ENCODE peak calls at places on chromosomes 5 and 9, in five cellular contexts. L is psoas muscle, G is transverse colon, T is brain microvascular endothelial cell, W is gastrocnemius medialis. R is an unnamed sample.

GRCh38 chr5:129460951-129461815 is 1.1 kb downstream of the ADAMTS19 start:
- DNase-seq in T (no peak), G (peak), W (peak), L (peak), R (peak)

GRCh38 chr5:14871084-14871572 is 450 bp downstream of the ANKH start:
- DNase-seq in T (no peak), G (peak), W (no peak), L (peak), R (peak)

GRCh38 chr9:82532504-82532903 is 530.4 kb downstream of the RASEF start:
- DNase-seq in G (no peak), L (no peak), W (no peak), T (no peak), R (no peak)

GRCh38 chr5:61301820-61302563 is 30.1 kb upstream of the ZSWIM6 start:
- DNase-seq in W (peak), G (peak), L (peak), T (peak), R (no peak)

GRCh38 chr5:136200130-136200529 is 7.2 kb upstream of the SMIM32 start:
- DNase-seq in G (no peak), T (no peak), W (no peak), L (no peak), R (no peak)

GRCh38 chr9:14271078-14271673 is 42.8 kb downstream of the NFIB start:
- DNase-seq in T (peak), W (peak), L (peak), G (peak), R (no peak)

GRCh38 chr9:3200331-3200774 is 325.4 kb downstream of the RFX3 start:
- DNase-seq in W (no peak), L (no peak), G (no peak), T (peak), R (no peak)

GRCh38 chr9:21936161-21936560 is 58.0 kb downstream of the CDKN2A start:
- DNase-seq in L (no peak), W (no peak), G (no peak), T (no peak), R (no peak)

GRCh38 chr5:112583166-112583565 is 154.5 kb upstream of the APC start:
- DNase-seq in T (no peak), L (no peak), G (no peak), W (no peak), R (no peak)

GRCh38 chr5:21823076-21823574 is 1030.0 kb downstream of the CDH12 start:
- DNase-seq in T (no peak), L (no peak), G (no peak), W (no peak), R (no peak)

GRCh38 chr5:81167544-81167943 is 65.6 kb upstream of the CKMT2 start:
- DNase-seq in L (no peak), G (no peak), W (no peak), T (no peak), R (no peak)

GRCh38 chr5:108858959-108859358 is 111.3 kb downstream of the FER start:
- DNase-seq in W (no peak), L (no peak), G (no peak), T (peak), R (peak)

GRCh38 chr5:178555771-178556211 is 34.4 kb downstream of the COL23A1 start:
- DNase-seq in L (no peak), W (no peak), G (no peak), T (no peak), R (no peak)

GRCh38 chr9:38008168-38009034 is 60.6 kb downstream of the SHB start:
- DNase-seq in L (no peak), T (peak), W (no peak), G (peak), R (peak)

GRCh38 chr5:88880196-88880595 is 2.8 kb downstream of the MEF2C start:
- DNase-seq in T (no peak), L (no peak), W (no peak), G (no peak), R (no peak)

GRCh38 chr5:75547826-75548225 is 36.1 kb downstream of the POLK start:
- DNase-seq in L (no peak), T (no peak), W (no peak), G (no peak), R (no peak)

GRCh38 chr5:151683936-151684586 is 2.7 kb downstream of the SPARC start:
- DNase-seq in G (no peak), L (no peak), T (no peak), W (no peak), R (no peak)

GRCh38 chr5:151682751-151683331 is 3.9 kb downstream of the SPARC start:
- DNase-seq in L (peak), W (no peak), G (no peak), T (no peak), R (no peak)

GRCh38 chr5:151683444-151683843 is 3.3 kb downstream of the SPARC start:
- DNase-seq in G (no peak), T (no peak), W (no peak), L (no peak), R (no peak)

GRCh38 chr5:151685749-151686672 is 704 bp downstream of the SPARC start:
- DNase-seq in W (peak), T (no peak), G (no peak), L (peak), R (no peak)

DNA sequence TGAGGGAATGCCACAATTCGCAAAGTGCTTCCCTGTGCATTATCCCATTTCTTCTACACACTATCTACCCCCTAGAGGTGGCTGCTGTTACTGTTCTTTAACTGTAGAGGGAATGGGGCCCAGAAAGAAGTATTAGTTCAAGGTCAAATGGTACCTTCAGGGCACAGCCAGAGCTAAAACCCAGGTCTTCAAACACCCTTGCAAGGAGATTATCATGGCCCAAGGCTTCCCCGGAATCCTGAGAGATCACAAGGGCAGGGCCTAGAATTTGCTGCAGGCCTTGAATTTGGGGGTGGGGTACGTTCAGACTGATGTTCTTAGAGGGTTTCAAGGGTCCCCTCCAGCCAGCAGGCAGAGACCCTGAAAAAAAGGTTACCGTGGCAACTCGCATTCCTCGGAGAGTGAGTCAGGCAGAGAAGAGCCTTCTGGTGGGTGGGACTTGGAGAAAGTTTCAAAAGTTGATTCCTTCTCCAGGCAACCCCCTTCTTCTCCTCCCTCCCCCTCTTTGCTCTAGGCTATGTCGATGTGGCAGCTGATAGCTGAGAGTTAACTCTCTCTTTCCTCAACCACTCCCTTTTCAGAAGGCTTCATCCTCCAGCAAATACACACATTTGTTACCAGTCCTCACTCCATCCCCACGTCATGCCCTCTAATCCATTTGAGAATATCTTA is 1.9 kb downstream of the SPARC start:
- DNase-seq in T (peak), L (no peak), W (peak), G (peak), R (no peak)
- H3K4me3 ChIP-seq in T (peak), L (peak), W (peak), G (peak), R (peak)

DNA sequence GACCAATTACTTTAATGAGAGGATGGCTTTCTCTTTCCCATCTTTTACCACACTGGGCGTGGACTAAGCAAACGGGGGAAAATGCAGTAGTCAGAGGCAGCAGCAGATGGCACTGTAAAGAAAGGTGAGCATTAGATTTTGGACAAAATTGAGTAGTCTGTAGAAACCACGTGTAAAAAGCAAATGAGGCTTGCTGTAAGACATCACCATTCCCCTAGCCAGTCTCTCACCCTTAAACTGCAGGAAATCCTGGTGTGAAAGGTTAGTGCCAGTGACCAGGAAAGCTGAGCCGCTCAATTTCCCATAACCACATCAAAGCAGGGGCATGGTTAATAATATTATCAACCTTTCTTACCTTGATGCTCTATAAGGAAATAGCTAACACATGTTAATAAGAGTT is 31.8 kb downstream of the SPATA31C2 start:
- DNase-seq in T (no peak), W (no peak), L (no peak), G (peak), R (no peak)
- TF ChIP-seq CTCF in T (peak), W (no peak), L (peak), G (peak), R (peak)

GRCh38 chr9:18472435-18472834 is 1.5 kb upstream of the ADAMTSL1 start:
- DNase-seq in T (no peak), W (no peak), G (no peak), L (no peak), R (no peak)
- H3K4me3 ChIP-seq in T (no peak), W (no peak), G (no peak), L (no peak), R (no peak)

GRCh38 chr9:104075801-104076753 is 18.0 kb upstream of the SMC2 start:
- DNase-seq in T (peak), G (no peak), L (no peak), W (no peak), R (no peak)
- TF ChIP-seq CTCF in T (peak), G (no peak), L (no peak), W (no peak), R (no peak)